ENCODE peak calls at places on chromosomes 3 and 15, in five cellular contexts. One of them, this sample, is unnamed. For H3K27me3, the result is how much of the 10 kb centered on the place peaks cover.

GRCh38 chr3:41088882-41089281 is 110.4 kb upstream of the CTNNB1 start:
- DNase-seq in WERI-Rb-1: no peak
- DNase-seq in fibroblast of lung: peak
- DNase-seq in right atrium auricular region: no peak
- DNase-seq in H9: no peak
- DNase-seq in this sample: no peak

GRCh38 chr15:45458746-45459403 is 63.7 kb downstream of the SLC30A4 start:
- DNase-seq in fibroblast of lung: peak
- DNase-seq in right atrium auricular region: peak
- DNase-seq in H9: peak
- DNase-seq in WERI-Rb-1: peak
- DNase-seq in this sample: peak

GRCh38 chr15:61794881-61795280 is 265.4 kb downstream of the VPS13C start:
- DNase-seq in WERI-Rb-1: no peak
- DNase-seq in fibroblast of lung: no peak
- DNase-seq in H9: no peak
- DNase-seq in right atrium auricular region: no peak
- DNase-seq in this sample: no peak

GRCh38 chr3:67699877-67700276 is 45.5 kb upstream of the SUCLG2 start:
- DNase-seq in fibroblast of lung: no peak
- DNase-seq in right atrium auricular region: no peak
- DNase-seq in WERI-Rb-1: no peak
- DNase-seq in H9: no peak
- DNase-seq in this sample: no peak

GRCh38 chr3:30035935-30036567 is 570.4 kb upstream of the TGFBR2 start:
- DNase-seq in fibroblast of lung: peak
- DNase-seq in right atrium auricular region: no peak
- DNase-seq in WERI-Rb-1: no peak
- DNase-seq in H9: no peak
- DNase-seq in this sample: no peak

GRCh38 chr3:15531346-15531745 is 9.8 kb upstream of the COLQ start:
- DNase-seq in WERI-Rb-1: no peak
- DNase-seq in H9: no peak
- DNase-seq in right atrium auricular region: peak
- DNase-seq in fibroblast of lung: no peak
- DNase-seq in this sample: no peak

GRCh38 chr3:32791833-32792232 is 26.0 kb upstream of the TRIM71 start:
- DNase-seq in fibroblast of lung: no peak
- DNase-seq in H9: no peak
- DNase-seq in right atrium auricular region: no peak
- DNase-seq in WERI-Rb-1: no peak
- DNase-seq in this sample: no peak

GRCh38 chr15:67839358-67839928 is 402 bp downstream of the RNU6-1 start:
- DNase-seq in WERI-Rb-1: peak
- DNase-seq in right atrium auricular region: no peak
- DNase-seq in fibroblast of lung: peak
- DNase-seq in H9: no peak
- DNase-seq in this sample: no peak

GRCh38 chr15:28996953-28997352 is 111.2 kb downstream of the APBA2 start:
- DNase-seq in H9: no peak
- DNase-seq in right atrium auricular region: no peak
- DNase-seq in WERI-Rb-1: no peak
- DNase-seq in fibroblast of lung: no peak
- DNase-seq in this sample: no peak

GRCh38 chr3:15331606-15332404 is 581 bp downstream of the SH3BP5 start:
- DNase-seq in right atrium auricular region: peak
- DNase-seq in fibroblast of lung: peak
- DNase-seq in H9: peak
- DNase-seq in WERI-Rb-1: peak
- DNase-seq in this sample: peak

GRCh38 chr3:181133832-181134231 is 144.3 kb upstream of the DNAJC19 start:
- DNase-seq in H9: no peak
- DNase-seq in WERI-Rb-1: no peak
- DNase-seq in fibroblast of lung: no peak
- DNase-seq in right atrium auricular region: no peak
- DNase-seq in this sample: no peak

GRCh38 chr3:153313307-153313945 is 151.4 kb downstream of the RAP2B start:
- DNase-seq in H9: no peak
- DNase-seq in WERI-Rb-1: no peak
- DNase-seq in fibroblast of lung: peak
- DNase-seq in right atrium auricular region: no peak
- DNase-seq in this sample: no peak

GRCh38 chr3:141250342-141250741 is 18.7 kb downstream of the PXYLP1 start:
- DNase-seq in WERI-Rb-1: no peak
- DNase-seq in fibroblast of lung: no peak
- DNase-seq in right atrium auricular region: no peak
- DNase-seq in H9: no peak
- DNase-seq in this sample: no peak

GRCh38 chr3:148604270-148605085 is 93.2 kb upstream of the AGTR1 start:
- DNase-seq in H9: no peak
- DNase-seq in WERI-Rb-1: no peak
- DNase-seq in fibroblast of lung: no peak
- DNase-seq in right atrium auricular region: no peak
- DNase-seq in this sample: no peak

GRCh38 chr3:136336329-136337100 is 86.4 kb downstream of the PCCB start:
- DNase-seq in fibroblast of lung: peak
- DNase-seq in WERI-Rb-1: no peak
- DNase-seq in H9: no peak
- DNase-seq in right atrium auricular region: no peak
- DNase-seq in this sample: no peak

GRCh38 chr15:68561146-68561545 is 17.6 kb upstream of the CORO2B start:
- DNase-seq in H9: no peak
- DNase-seq in WERI-Rb-1: no peak
- DNase-seq in right atrium auricular region: no peak
- DNase-seq in fibroblast of lung: no peak
- DNase-seq in this sample: no peak

GRCh38 chr3:194181612-194182011 is 45.7 kb downstream of the HES1 start:
- DNase-seq in H9: no peak
- DNase-seq in fibroblast of lung: no peak
- DNase-seq in WERI-Rb-1: no peak
- DNase-seq in right atrium auricular region: no peak
- DNase-seq in this sample: no peak

GRCh38 chr3:138440137-138440536 is 5.7 kb downstream of the ESYT3 start:
- DNase-seq in H9: no peak
- DNase-seq in fibroblast of lung: peak
- DNase-seq in right atrium auricular region: no peak
- DNase-seq in WERI-Rb-1: no peak
- DNase-seq in this sample: no peak

GRCh38 chr3:115835946-115836345 is 212.6 kb downstream of the GAP43 start:
- DNase-seq in H9: no peak
- DNase-seq in fibroblast of lung: no peak
- DNase-seq in right atrium auricular region: no peak
- DNase-seq in WERI-Rb-1: no peak
- DNase-seq in this sample: no peak

GRCh38 chr3:28295819-28296364 is 52.6 kb upstream of the ZCWPW2 start:
- DNase-seq in fibroblast of lung: no peak
- DNase-seq in right atrium auricular region: no peak
- DNase-seq in H9: no peak
- DNase-seq in WERI-Rb-1: no peak
- DNase-seq in this sample: no peak

DNA sequence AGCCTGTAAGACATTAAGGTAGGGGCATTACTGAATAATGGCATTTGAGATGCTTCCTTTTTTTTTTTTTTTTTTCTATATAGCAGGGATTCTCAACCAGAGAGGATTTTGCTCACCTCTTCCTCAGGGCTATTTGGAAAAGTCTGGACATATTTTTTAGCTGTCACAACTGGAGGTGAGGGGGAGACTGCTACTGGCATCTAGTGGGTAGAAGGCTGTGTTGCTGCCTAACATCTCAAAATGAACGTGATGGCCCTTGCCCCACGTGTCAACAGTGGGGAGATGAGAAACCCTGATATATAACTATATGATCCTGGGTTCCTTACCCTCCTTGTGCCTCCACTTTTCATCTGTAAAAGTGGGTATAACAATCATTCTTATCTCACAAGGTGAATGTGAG is 71.9 kb downstream of the CADPS start:
- DNase-seq in WERI-Rb-1: peak
- DNase-seq in fibroblast of lung: no peak
- DNase-seq in H9: no peak
- DNase-seq in right atrium auricular region: no peak
- DNase-seq in this sample: no peak
- TF ChIP-seq CTCF in WERI-Rb-1: peak
- TF ChIP-seq CTCF in fibroblast of lung: no peak
- TF ChIP-seq CTCF in H9: peak
- TF ChIP-seq CTCF in right atrium auricular region: no peak
- TF ChIP-seq CTCF in this sample: no peak

GRCh38 chr3:65597225-65597951 is 441.3 kb downstream of the MAGI1 start:
- DNase-seq in right atrium auricular region: no peak
- DNase-seq in WERI-Rb-1: peak
- DNase-seq in H9: peak
- DNase-seq in fibroblast of lung: peak
- DNase-seq in this sample: no peak
- H3K27ac ChIP-seq in right atrium auricular region: no peak
- H3K27ac ChIP-seq in WERI-Rb-1: peak
- H3K27ac ChIP-seq in H9: peak
- H3K27ac ChIP-seq in fibroblast of lung: peak
- H3K27ac ChIP-seq in this sample: no peak

DNA sequence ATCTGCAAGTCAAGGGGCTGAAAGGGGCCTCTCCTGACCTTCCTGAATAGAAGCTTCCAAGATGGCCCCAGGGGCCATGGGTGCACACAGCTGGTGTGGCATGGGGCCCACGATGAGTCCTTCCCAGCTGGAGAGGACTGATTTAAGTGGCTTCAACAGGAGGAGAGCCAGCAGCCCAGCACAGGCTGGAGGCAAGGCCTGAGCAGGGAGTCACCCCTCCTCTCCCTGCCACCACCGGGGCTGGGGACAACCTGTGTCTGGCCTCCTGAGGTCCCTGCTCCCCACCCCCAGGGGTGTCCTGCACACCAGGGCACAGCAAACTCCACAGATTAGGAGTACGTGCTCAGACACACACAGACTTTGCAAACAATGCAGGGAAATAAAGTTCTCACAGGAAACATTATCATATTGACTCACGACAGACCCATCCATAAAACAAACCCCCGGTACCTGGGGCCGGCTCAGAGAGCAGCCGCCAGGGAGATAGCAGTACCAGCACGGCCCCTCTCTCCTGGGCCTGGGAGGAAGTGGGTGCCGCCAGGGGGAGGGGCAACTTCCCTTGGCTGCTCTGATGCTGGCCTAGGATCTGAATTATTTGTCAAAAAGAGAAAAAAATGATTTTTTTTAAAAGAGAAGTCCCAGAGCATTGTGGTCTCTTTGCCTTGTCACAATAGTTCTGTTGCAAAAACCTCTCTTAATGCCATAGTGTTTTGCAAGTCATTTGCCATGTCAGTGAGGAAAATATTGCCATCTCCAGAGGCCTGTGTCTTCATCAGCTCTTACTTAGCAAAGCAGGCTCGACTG is 21.9 kb upstream of the TSEN2 start:
- DNase-seq in WERI-Rb-1: no peak
- DNase-seq in fibroblast of lung: no peak
- DNase-seq in right atrium auricular region: no peak
- DNase-seq in H9: no peak
- DNase-seq in this sample: no peak
- H3K27me3 ChIP-seq in WERI-Rb-1: under half
- H3K27me3 ChIP-seq in fibroblast of lung: under half
- H3K27me3 ChIP-seq in right atrium auricular region: under half
- H3K27me3 ChIP-seq in H9: under half
- H3K27me3 ChIP-seq in this sample: under half

GRCh38 chr3:47324278-47324865 is 41.6 kb downstream of the KLHL18 start:
- DNase-seq in H9: peak
- DNase-seq in right atrium auricular region: peak
- DNase-seq in fibroblast of lung: peak
- DNase-seq in WERI-Rb-1: peak
- DNase-seq in this sample: peak
- TF ChIP-seq CTCF in H9: peak
- TF ChIP-seq CTCF in right atrium auricular region: peak
- TF ChIP-seq CTCF in fibroblast of lung: peak
- TF ChIP-seq CTCF in WERI-Rb-1: peak
- TF ChIP-seq CTCF in this sample: peak

GRCh38 chr3:126459111-126459762 is 16.5 kb downstream of the ZXDC start:
- DNase-seq in WERI-Rb-1: no peak
- DNase-seq in fibroblast of lung: no peak
- DNase-seq in right atrium auricular region: no peak
- DNase-seq in H9: no peak
- DNase-seq in this sample: no peak
- H3K27ac ChIP-seq in WERI-Rb-1: no peak
- H3K27ac ChIP-seq in fibroblast of lung: no peak
- H3K27ac ChIP-seq in right atrium auricular region: no peak
- H3K27ac ChIP-seq in H9: no peak
- H3K27ac ChIP-seq in this sample: no peak

GRCh38 chr3:22373182-22373581 is 622.2 kb upstream of the ZNF385D start:
- DNase-seq in right atrium auricular region: no peak
- DNase-seq in WERI-Rb-1: no peak
- DNase-seq in fibroblast of lung: no peak
- DNase-seq in H9: no peak
- DNase-seq in this sample: no peak
- H3K27me3 ChIP-seq in right atrium auricular region: under half
- H3K27me3 ChIP-seq in WERI-Rb-1: under half
- H3K27me3 ChIP-seq in fibroblast of lung: under half
- H3K27me3 ChIP-seq in H9: under half
- H3K27me3 ChIP-seq in this sample: under half

DNA sequence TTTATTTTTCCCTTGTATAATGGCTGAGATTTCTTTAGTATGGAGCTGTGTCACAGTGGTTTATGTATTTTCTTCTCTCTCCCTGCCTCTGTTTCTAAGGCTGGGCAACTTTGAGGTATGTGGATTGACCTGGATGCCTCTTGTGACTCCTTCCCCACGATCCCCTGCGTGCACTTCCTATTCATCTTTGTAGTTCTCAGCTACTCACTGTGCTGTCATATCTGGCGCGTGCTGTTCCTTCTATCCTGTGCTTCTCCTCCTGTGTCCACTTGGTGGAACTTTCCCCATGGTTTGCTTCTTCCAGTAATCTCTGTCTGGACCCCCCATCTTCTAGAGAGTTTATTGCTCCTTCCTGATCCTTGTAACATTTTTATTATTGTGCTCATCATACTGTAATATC is 97.3 kb downstream of the AKAP13 start:
- DNase-seq in fibroblast of lung: peak
- DNase-seq in H9: no peak
- DNase-seq in right atrium auricular region: no peak
- DNase-seq in WERI-Rb-1: no peak
- DNase-seq in this sample: no peak
- TF ChIP-seq CTCF in fibroblast of lung: peak
- TF ChIP-seq CTCF in H9: no peak
- TF ChIP-seq CTCF in right atrium auricular region: no peak
- TF ChIP-seq CTCF in WERI-Rb-1: peak
- TF ChIP-seq CTCF in this sample: no peak

GRCh38 chr15:73894133-73894814 is 20.9 kb downstream of the TBC1D21 start:
- DNase-seq in H9: no peak
- DNase-seq in right atrium auricular region: no peak
- DNase-seq in fibroblast of lung: no peak
- DNase-seq in WERI-Rb-1: no peak
- DNase-seq in this sample: no peak
- H3K27ac ChIP-seq in H9: no peak
- H3K27ac ChIP-seq in right atrium auricular region: no peak
- H3K27ac ChIP-seq in fibroblast of lung: no peak
- H3K27ac ChIP-seq in WERI-Rb-1: no peak
- H3K27ac ChIP-seq in this sample: no peak

This sample was measured in CD4-positive, alpha-beta T cell.